ENCODE peak calls at places on chromosomes 4 and X, in nine cellular contexts. Z is pancreas; Q is fibroblast of lung; W is upper lobe of right lung; U is endodermal cell; I is spleen; A is CD8-positive, alpha-beta T cell; C is lower lobe of right lung; K is esophagus squamous epithelium. J is an unnamed sample.

GRCh38 chr4:44160776-44161377 is 287.7 kb downstream of the KCTD8 start:
- DNase-seq in U (no peak), K (no peak), C (no peak), Z (no peak), Q (no peak), W (no peak), I (no peak), A (no peak), J (no peak)

GRCh38 chr4:35080799-35081198 is 1163.5 kb downstream of the ARAP2 start:
- DNase-seq in C (no peak), Z (no peak), Q (no peak), W (no peak), U (no peak), A (no peak), K (no peak), I (no peak), J (no peak)

GRCh38 chr4:114281561-114281960 is 302.1 kb upstream of the ARSJ start:
- DNase-seq in Z (no peak), I (no peak), K (no peak), W (no peak), U (no peak), A (no peak), Q (peak; percentile 71), C (no peak), J (no peak)

GRCh38 chrX:130728208-130728607 is 174.8 kb downstream of the ENOX2 start:
- DNase-seq in I (no peak), U (no peak), A (no peak), Q (peak; percentile 60), K (no peak), C (no peak), W (no peak), Z (no peak), J (peak; percentile 29)

GRCh38 chr4:1169691-1170096 is 2.7 kb downstream of the SPON2 start:
- DNase-seq in K (no peak), C (peak; percentile 44), U (peak; percentile 50), W (no peak), A (no peak), Q (no peak), I (peak; percentile 77), Z (no peak), J (no peak)

GRCh38 chrX:130094712-130095111 is 15.6 kb downstream of the ELF4 start:
- DNase-seq in K (no peak), U (no peak), C (no peak), W (no peak), A (no peak), Q (no peak), Z (no peak), I (no peak), J (no peak)

GRCh38 chr4:177961709-177962380 is 519.6 kb upstream of the AGA start:
- DNase-seq in A (no peak), I (no peak), U (no peak), Q (no peak), Z (no peak), K (no peak), C (no peak), W (no peak), J (no peak)

GRCh38 chr4:150164956-150165355 is 86.7 kb downstream of the DCLK2 start:
- DNase-seq in I (no peak), A (no peak), U (no peak), C (no peak), W (no peak), Z (no peak), Q (no peak), K (no peak), J (no peak)

GRCh38 chrX:39834600-39834999 is 263.2 kb downstream of the BCOR start:
- DNase-seq in A (no peak), I (no peak), C (no peak), W (no peak), K (no peak), Z (no peak), U (no peak), Q (no peak), J (no peak)

GRCh38 chr4:67725132-67725531 is 24.2 kb upstream of the UBA6 start:
- DNase-seq in W (no peak), C (no peak), Z (no peak), U (no peak), K (no peak), A (no peak), I (no peak), Q (no peak), J (no peak)

GRCh38 chrX:3231766-3232165 is 114.7 kb downstream of the MXRA5 start:
- DNase-seq in W (no peak), I (no peak), K (no peak), Q (no peak), U (no peak), A (no peak), C (no peak), Z (no peak), J (no peak)

GRCh38 chr4:13907255-13907751 is 279.8 kb upstream of the BOD1L1 start:
- DNase-seq in W (no peak), K (no peak), A (no peak), Q (peak; percentile 97), I (no peak), Z (no peak), U (no peak), C (no peak), J (peak; percentile 91)

GRCh38 chr4:13911256-13911655 is 283.7 kb upstream of the BOD1L1 start:
- DNase-seq in C (no peak), Q (no peak), U (no peak), Z (no peak), A (no peak), I (no peak), K (no peak), W (no peak), J (no peak)

GRCh38 chr4:13906727-13907126 is 279.2 kb upstream of the BOD1L1 start:
- DNase-seq in I (no peak), K (no peak), Z (no peak), A (no peak), Q (no peak), C (no peak), W (no peak), U (no peak), J (no peak)

GRCh38 chr4:13910556-13910955 is 283.0 kb upstream of the BOD1L1 start:
- DNase-seq in U (no peak), Z (no peak), C (no peak), K (no peak), A (no peak), I (no peak), Q (peak; percentile 37), W (no peak), J (no peak)

GRCh38 chr4:13908455-13908854 is 280.9 kb upstream of the BOD1L1 start:
- DNase-seq in A (no peak), C (no peak), W (no peak), Z (no peak), Q (peak; percentile 53), I (no peak), U (no peak), K (no peak), J (peak; percentile 32)
- H3K27ac ChIP-seq in A (no peak overlapping the region), C (no peak overlapping the region), W (no peak overlapping the region), Z (no peak overlapping the region), Q (peak overlapping the region; percentile 64), I (no peak overlapping the region), U (no peak overlapping the region), K (no peak overlapping the region), J (no peak overlapping the region)

DNA sequence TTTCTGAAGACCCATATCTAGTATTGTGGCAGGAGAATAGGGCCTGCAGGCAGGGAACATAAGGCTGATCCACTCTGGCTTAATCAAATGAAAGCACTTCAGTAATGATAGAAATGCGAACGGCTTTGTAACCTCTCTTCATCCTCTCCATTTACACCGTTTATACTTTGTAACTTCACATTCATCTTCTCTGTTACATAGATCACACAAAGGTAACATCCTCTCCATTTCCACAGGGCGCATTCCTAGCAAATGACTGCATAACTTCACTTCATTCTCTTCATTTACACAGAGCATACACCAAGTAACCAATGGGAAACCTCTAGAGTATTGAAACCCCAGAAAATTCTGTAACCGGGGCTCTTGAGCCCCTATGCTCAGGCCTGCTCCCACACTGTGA is 65.5 kb upstream of the SLC34A2 start:
- DNase-seq in W (no peak), I (no peak), K (no peak), A (no peak), Z (no peak), Q (no peak), U (no peak), C (no peak), J (no peak)
- TF ChIP-seq CTCF in W (no peak), I (no peak), K (no peak), A (no peak), Z (no peak), Q (no peak), U (no peak), C (no peak), J (no peak)

GRCh38 chr4:159674241-159674640 is 571.4 kb downstream of the RAPGEF2 start:
- DNase-seq in Q (no peak), A (no peak), K (no peak), Z (peak; percentile 54), U (no peak), C (no peak), W (no peak), I (no peak), J (no peak)

GRCh38 chr4:159673221-159673620 is 570.3 kb downstream of the RAPGEF2 start:
- DNase-seq in Q (no peak), C (no peak), U (no peak), Z (no peak), A (no peak), I (no peak), K (no peak), W (no peak), J (no peak)

GRCh38 chr4:159682996-159683395 is 580.1 kb downstream of the RAPGEF2 start:
- DNase-seq in Q (no peak), K (no peak), I (no peak), U (no peak), Z (no peak), C (no peak), W (no peak), A (no peak), J (no peak)

DNA sequence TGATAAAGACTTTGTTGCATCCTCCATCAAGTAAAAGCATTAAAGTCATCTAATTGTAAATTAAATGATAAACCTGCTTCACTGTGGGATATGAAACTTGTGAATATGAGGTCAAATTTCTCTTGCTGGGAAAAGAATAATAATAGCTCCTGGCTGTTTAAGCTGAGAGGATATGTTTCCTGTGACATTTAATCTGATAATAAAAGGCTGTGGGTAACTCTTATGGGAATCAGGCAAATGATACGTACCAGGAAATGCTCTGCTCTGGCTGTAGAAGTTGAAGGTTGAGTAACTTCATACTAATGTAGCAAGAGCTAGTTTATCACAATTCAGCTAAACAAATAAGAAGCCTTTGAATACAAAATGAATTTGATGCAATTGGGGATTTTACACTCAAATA is 574.6 kb downstream of the RAPGEF2 start:
- DNase-seq in Q (no peak), C (no peak), K (no peak), A (no peak), W (no peak), U (no peak), Z (no peak), I (no peak), J (peak; percentile 67)
- H3K27ac ChIP-seq in Q (no peak overlapping the region), C (no peak overlapping the region), K (no peak overlapping the region), A (no peak overlapping the region), W (no peak overlapping the region), U (peak overlapping the region; percentile 19), Z (no peak overlapping the region), I (no peak overlapping the region), J (no peak overlapping the region)

DNA sequence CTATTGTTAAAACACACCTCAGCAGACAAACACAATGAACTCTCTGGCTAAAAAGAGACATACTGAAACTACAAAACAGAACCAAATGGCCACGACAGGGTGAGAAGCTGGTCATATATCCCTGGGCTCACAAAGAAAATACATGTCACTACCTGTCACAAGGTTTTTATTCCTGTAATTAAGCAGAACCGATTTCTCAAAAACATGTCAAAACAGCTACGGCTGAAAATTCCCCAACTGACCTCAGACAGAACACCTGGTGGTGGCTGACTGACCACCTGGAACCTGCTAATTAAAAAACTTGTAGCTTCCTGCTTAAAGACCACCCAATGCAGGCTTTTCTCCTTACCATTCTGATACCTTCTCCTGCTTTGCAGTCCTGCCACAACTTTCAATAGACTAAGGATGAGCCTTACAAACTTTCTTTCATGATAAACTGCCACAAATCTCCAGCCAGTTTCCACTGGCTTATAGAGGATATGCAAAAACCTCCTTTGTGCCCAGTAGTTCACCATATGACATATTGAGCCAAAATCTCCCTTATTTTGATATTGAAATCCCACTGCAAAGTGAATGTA is 571.9 kb downstream of the SPOCK3 start:
- DNase-seq in A (no peak), W (no peak), C (no peak), K (no peak), I (no peak), Q (no peak), Z (no peak), U (no peak), J (no peak)
- TF ChIP-seq CTCF in A (no peak), W (no peak), C (no peak), K (no peak), I (no peak), Q (no peak), Z (no peak), U (no peak), J (no peak)